ENCODE peak calls at places on chromosomes 7 and 10, in seven cellular contexts. W is NAMALWA; Y is posterior cingulate gyrus; P is NCI-H2029 treated with DMSO at 0.1 percent for 48 hours; V is mesothelial cell of epicardium; Z is stimulated activated CD4-positive, alpha-beta T cell treated with anti-CD3 and anti-CD28 coated beads, Interleukin-2, amount 100 ng/mL, for 24 hours; Q is BJ. G is an unnamed sample.

GRCh38 chr10:109429956-109430760 is 493.2 kb downstream of the XPNPEP1 start:
- DNase-seq in Q (peak), Y (no peak), V (no peak), Z (no peak), W (no peak), P (no peak), G (no peak)

GRCh38 chr10:19930936-19931859 is 115.0 kb downstream of the PLXDC2 start:
- DNase-seq in V (no peak), Q (no peak), P (peak), Y (no peak), W (peak), Z (no peak), G (peak)

GRCh38 chr7:20191044-20191867 is 25.9 kb downstream of the MACC1 start:
- DNase-seq in V (no peak), Q (no peak), Z (no peak), P (peak), Y (no peak), W (peak), G (no peak)

GRCh38 chr10:5945561-5946418 is 31.6 kb downstream of the IL15RA start:
- DNase-seq in W (no peak), V (no peak), Q (peak), Y (no peak), Z (no peak), P (no peak), G (peak)

GRCh38 chr7:132815696-132816334 is 239.5 kb upstream of the PLXNA4 start:
- DNase-seq in Q (no peak), W (no peak), V (no peak), Z (no peak), P (no peak), Y (no peak), G (no peak)

GRCh38 chr7:5796076-5796475 is 14.6 kb upstream of the RNF216 start:
- DNase-seq in Q (no peak), V (no peak), W (no peak), P (no peak), Z (no peak), Y (no peak), G (no peak)

GRCh38 chr10:89078729-89079672 is 88.4 kb downstream of the FAS start:
- DNase-seq in V (no peak), Y (no peak), P (no peak), W (no peak), Z (no peak), Q (peak), G (no peak)

GRCh38 chr7:86939197-86939814 is 120.1 kb downstream of the ELAPOR2 start:
- DNase-seq in P (peak), Q (peak), W (peak), V (no peak), Y (no peak), Z (peak), G (peak)

GRCh38 chr10:30092151-30092790 is 32.9 kb upstream of the JCAD start:
- DNase-seq in P (no peak), Y (no peak), Q (no peak), V (no peak), Z (no peak), W (no peak), G (no peak)

GRCh38 chr10:70068925-70069324 is 16.3 kb downstream of the MACROH2A2 start:
- DNase-seq in Q (no peak), P (no peak), Z (no peak), W (no peak), V (no peak), Y (no peak), G (no peak)

GRCh38 chr10:17504547-17505245 is 50.3 kb upstream of the ST8SIA6 start:
- DNase-seq in Q (peak), Z (no peak), P (no peak), V (no peak), Y (no peak), W (no peak), G (no peak)

GRCh38 chr7:152383341-152384234 is 52.2 kb downstream of the KMT2C start:
- DNase-seq in Z (peak), Q (peak), W (no peak), P (no peak), Y (no peak), V (no peak), G (no peak)

GRCh38 chr7:82477733-82478515 is 34.3 kb upstream of the CACNA2D1 start:
- DNase-seq in P (no peak), Q (no peak), Y (no peak), V (no peak), Z (no peak), W (no peak), G (no peak)

GRCh38 chr7:134355004-134355525 is 38.3 kb upstream of the SLC35B4 start:
- DNase-seq in P (no peak), W (no peak), Q (no peak), V (no peak), Y (no peak), Z (no peak), G (no peak)

GRCh38 chr10:118908487-118909280 is 120.8 kb upstream of the NANOS1 start:
- DNase-seq in V (no peak), Q (no peak), P (no peak), W (no peak), Z (no peak), Y (no peak), G (no peak)

GRCh38 chr10:44628921-44629320 is 244.0 kb upstream of the CXCL12 start:
- DNase-seq in Q (no peak), P (no peak), V (no peak), Y (no peak), Z (no peak), W (no peak), G (no peak)

GRCh38 chr10:3906511-3907111 is 121.6 kb upstream of the KLF6 start:
- DNase-seq in Q (peak), Y (no peak), V (no peak), Z (no peak), W (no peak), P (no peak), G (no peak)

GRCh38 chr10:102262744-102263370 is 17.5 kb downstream of the GBF1 start:
- DNase-seq in P (no peak), W (no peak), Z (no peak), V (no peak), Y (no peak), Q (no peak), G (no peak)

GRCh38 chr7:157825325-157825724 is 488.5 kb downstream of the DNAJB6 start:
- DNase-seq in Z (peak), Q (no peak), V (no peak), P (no peak), Y (no peak), W (no peak), G (no peak)

GRCh38 chr7:98617960-98618418 is 904 bp downstream of the NPTX2 start:
- DNase-seq in P (no peak), V (no peak), Q (no peak), Z (no peak), Y (no peak), W (no peak), G (no peak)

GRCh38 chr7:158541330-158542010 is 46.2 kb downstream of the PTPRN2 start:
- DNase-seq in P (no peak), V (no peak), W (peak), Y (peak), Q (no peak), Z (peak), G (peak)

GRCh38 chr7:157488326-157488725 is 151.5 kb downstream of the DNAJB6 start:
- DNase-seq in P (no peak), Z (no peak), W (no peak), V (no peak), Q (no peak), Y (no peak), G (no peak)

GRCh38 chr10:86872757-86873156 is 84.7 kb downstream of the MMRN2 start:
- DNase-seq in W (no peak), P (no peak), Q (no peak), V (no peak), Z (no peak), Y (no peak), G (no peak)

GRCh38 chr7:129612112-129613015 is 844 bp downstream of the NRF1 start:
- DNase-seq in Q (no peak), Y (peak), P (no peak), Z (peak), V (peak), W (peak), G (peak)

GRCh38 chr7:123494193-123494796 is 40.1 kb downstream of the IQUB start:
- DNase-seq in Z (peak), W (peak), Q (no peak), P (peak), V (no peak), Y (no peak), G (peak)

GRCh38 chr7:128347573-128348147 is 4.0 kb upstream of the RBM28 start:
- DNase-seq in P (no peak), Y (peak), W (peak), Q (no peak), Z (peak), V (no peak), G (peak)

GRCh38 chr10:52541082-52541481 is 227.0 kb downstream of the DKK1 start:
- DNase-seq in Z (no peak), W (no peak), Q (no peak), P (no peak), Y (no peak), V (no peak), G (no peak)

GRCh38 chr10:98919899-98920298 is 315.8 kb downstream of the HPSE2 start:
- DNase-seq in Y (no peak), V (no peak), Z (no peak), P (no peak), W (no peak), Q (no peak), G (no peak)

GRCh38 chr7:47358944-47359588 is 222.8 kb downstream of the TNS3 start:
- DNase-seq in Y (no peak), W (no peak), V (no peak), Q (no peak), P (no peak), Z (no peak), G (no peak)

GRCh38 chr7:126411032-126411820 is 841.5 kb downstream of the GRM8 start:
- DNase-seq in W (no peak), Y (no peak), P (no peak), Z (no peak), Q (no peak), V (no peak), G (peak)